ENCODE peak calls at places on chromosomes 16 and 17, in nine cellular contexts. W is activated T-cell treated with anti-CD3 and anti-CD28 coated beads for 1 hour; I is heart left ventricle; H is left ventricle myocardium superior; Z is cardiac fibroblast; N is GM23338; K is cardiac muscle cell; F is stimulated activated CD8-positive, alpha-beta memory T cell treated with anti-CD3 and anti-CD28 coated beads, Interleukin-2, amount 100 ng/mL, for 1 hour; M is adipocyte. Q is an unnamed sample.

GRCh38 chr17:48497103-48497502 is 33.7 kb downstream of the HOXB1 start:
- DNase-seq in W (no peak), I (no peak), H (no peak), Z (peak; percentile 70), N (no peak), K (no peak), F (no peak), M (no peak), Q (no peak)

GRCh38 chr17:59296190-59296589 is 35.3 kb upstream of the YPEL2 start:
- DNase-seq in W (no peak), I (no peak), H (no peak), Z (no peak), N (no peak), K (no peak), F (no peak), M (peak; percentile 5), Q (no peak)

GRCh38 chr16:89035013-89035697 is 58.1 kb upstream of the CBFA2T3 start:
- DNase-seq in W (no peak), I (no peak), H (no peak), Z (no peak), N (peak; percentile 38), K (no peak), F (no peak), M (no peak), Q (no peak)

GRCh38 chr16:11484691-11485258 is 101.9 kb downstream of the LITAF start:
- DNase-seq in W (no peak), I (no peak), H (no peak), Z (peak; percentile 62), N (no peak), K (no peak), F (no peak), M (no peak), Q (no peak)

GRCh38 chr16:82542714-82543113 is 84.1 kb upstream of the CDH13 start:
- DNase-seq in W (no peak), I (no peak), H (no peak), Z (no peak), N (no peak), K (no peak), F (no peak), M (no peak), Q (no peak)

GRCh38 chr17:49707246-49707607 is 537 bp downstream of the SLC35B1 start:
- DNase-seq in W (peak; percentile 30), I (no peak), H (no peak), Z (peak; percentile 12), N (peak; percentile 43), K (no peak), F (no peak), M (peak; percentile 35), Q (no peak)

GRCh38 chr17:71801301-71801700 is 319.5 kb upstream of the SOX9 start:
- DNase-seq in W (no peak), I (no peak), H (no peak), Z (no peak), N (no peak), K (no peak), F (no peak), M (no peak), Q (no peak)

GRCh38 chr16:88308441-88309173 is 74.2 kb upstream of the ZNF469 start:
- DNase-seq in W (no peak), I (no peak), H (peak; percentile 3), Z (no peak), N (no peak), K (no peak), F (no peak), M (peak; percentile 29), Q (no peak)

GRCh38 chr16:27700596-27700995 is 150.7 kb downstream of the KATNIP start:
- DNase-seq in W (no peak), I (peak; percentile 42), H (no peak), Z (no peak), N (no peak), K (no peak), F (no peak), M (no peak), Q (no peak)

GRCh38 chr16:84959045-84959576 is 52.2 kb downstream of the ZDHHC7 start:
- DNase-seq in W (no peak), I (no peak), H (no peak), Z (no peak), N (peak; percentile 50), K (no peak), F (no peak), M (no peak), Q (no peak)

GRCh38 chr16:75820672-75821071 is 94.4 kb upstream of the CPHXL start:
- DNase-seq in W (no peak), I (no peak), H (no peak), Z (no peak), N (peak; percentile 6), K (no peak), F (no peak), M (no peak), Q (no peak)